ENCODE peak calls at places on chromosome 3, in five cellular contexts. U is activated T-helper 1 cell treated with Interleukin-2 at 50 U/mL for 16 hours, E is fibroblast of lung, D is nephron progenitor cell, Z is T-helper 1 cell. J is an unnamed sample.
A peak's percentile ranks its signal among the peaks of the same experiment; 100 is the strongest.

GRCh38 chr3:36941658-36942057 is 3.2 kb downstream of the TRANK1 start:
- DNase-seq in U (no peak), E (peak; percentile 56), D (no peak), Z (no peak), J (no peak)

GRCh38 chr3:99952306-99952705 is 134.6 kb downstream of the CMSS1 start:
- DNase-seq in U (no peak), E (peak; percentile 67), D (no peak), Z (no peak), J (no peak)

GRCh38 chr3:57126244-57126643 is 38.9 kb downstream of the IL17RD start:
- DNase-seq in U (no peak), E (no peak), D (no peak), Z (no peak), J (no peak)

GRCh38 chr3:66453525-66454463 is 47.0 kb downstream of the LRIG1 start:
- DNase-seq in U (no peak), E (no peak), D (no peak), Z (no peak), J (no peak)

GRCh38 chr3:5194801-5195509 is 7.4 kb downstream of the EDEM1 start:
- DNase-seq in U (no peak), E (peak; percentile 62), D (no peak), Z (peak; percentile 84), J (peak; percentile 35)

GRCh38 chr3:129502641-129503386 is 25.6 kb upstream of the RHO start:
- DNase-seq in U (no peak), E (no peak), D (no peak), Z (no peak), J (no peak)

GRCh38 chr3:197854596-197855343 is 63.7 kb downstream of the LRCH3 start:
- DNase-seq in U (no peak), E (peak; percentile 96), D (no peak), Z (no peak), J (no peak)

GRCh38 chr3:149618151-149619123 is 39.4 kb downstream of the WWTR1 start:
- DNase-seq in U (no peak), E (no peak), D (no peak), Z (no peak), J (no peak)

GRCh38 chr3:100044369-100044768 is 69.9 kb downstream of the FILIP1L start:
- DNase-seq in U (no peak), E (no peak), D (no peak), Z (no peak), J (no peak)

J was measured in natural killer cell.